ENCODE peak calls at places on chromosomes 13 and 19, in eight cellular contexts. F is CD4-positive, alpha-beta memory T cell; P is AG20443; M is dorsolateral prefrontal cortex; G is type B pancreatic cell; R is AG08396; H is A549; S is frontal cortex. U is an unnamed sample.

GRCh38 chr13:106534844-106535551 is 464 bp downstream of the EFNB2 start:
- DNase-seq in S (peak; percentile 57), H (no peak), P (peak; percentile 34), M (no peak), F (peak; percentile 40), R (peak; percentile 36), G (no peak), U (no peak)

GRCh38 chr19:55373993-55374757 is 2.5 kb upstream of the TMEM190 start:
- DNase-seq in R (peak; percentile 76), F (peak; percentile 19), M (no peak), G (no peak), S (no peak), P (peak; percentile 64), H (peak; percentile 88), U (peak; percentile 75)

GRCh38 chr13:39455534-39456175 is 147.3 kb downstream of the LHFPL6 start:
- DNase-seq in G (no peak), S (no peak), H (no peak), M (no peak), R (no peak), P (no peak), F (no peak), U (no peak)

GRCh38 chr19:40216777-40217026 is 1.5 kb downstream of the TTC9B start:
- DNase-seq in S (no peak), G (no peak), F (no peak), M (no peak), P (no peak), R (no peak), H (no peak), U (no peak)

GRCh38 chr19:12994701-12995595 is at the start of gene NFIX:
- DNase-seq in S (peak; percentile 83), F (peak; percentile 59), R (peak; percentile 88), P (peak; percentile 84), H (no peak), M (no peak), G (no peak), U (no peak)

GRCh38 chr13:46396341-46396740 is 9.3 kb upstream of the RUBCNL start:
- DNase-seq in H (no peak), R (no peak), G (no peak), F (no peak), P (no peak), S (no peak), M (no peak), U (no peak)

GRCh38 chr19:39335168-39335567 is 675 bp downstream of the GMFG start:
- DNase-seq in G (no peak), S (no peak), H (no peak), R (no peak), F (peak; percentile 59), M (no peak), P (no peak), U (no peak)

GRCh38 chr13:63463782-63464610 is 2048.3 kb upstream of the PCDH20 start:
- DNase-seq in S (no peak), F (no peak), P (no peak), R (no peak), M (no peak), G (no peak), H (no peak), U (no peak)

GRCh38 chr13:89936256-89936655 is 1411.2 kb upstream of the MIR17HG start:
- DNase-seq in F (no peak), G (no peak), H (no peak), M (no peak), R (no peak), P (no peak), S (no peak), U (no peak)

GRCh38 chr13:112653821-112654220 is 36.0 kb upstream of the ATP11A start:
- DNase-seq in F (no peak), R (no peak), H (no peak), M (no peak), P (no peak), G (no peak), S (no peak), U (no peak)

GRCh38 chr19:3366761-3367571 is 583 bp downstream of the NFIC start:
- DNase-seq in S (peak; percentile 73), G (no peak), R (peak; percentile 49), H (no peak), F (no peak), P (no peak), M (no peak), U (no peak)

GRCh38 chr19:768424-768823 is 17.5 kb downstream of the MISP start:
- DNase-seq in H (peak; percentile 70), R (peak; percentile 86), G (no peak), P (peak; percentile 90), S (no peak), F (no peak), M (no peak), U (no peak)

GRCh38 chr13:30290812-30291436 is 16.4 kb downstream of the KATNAL1 start:
- DNase-seq in R (no peak), G (no peak), S (no peak), M (no peak), P (no peak), F (no peak), H (no peak), U (no peak)

GRCh38 chr13:47332149-47332548 is 435.3 kb upstream of the HTR2A start:
- DNase-seq in P (peak; percentile 39), M (no peak), H (no peak), F (no peak), G (no peak), S (no peak), R (no peak), U (no peak)

GRCh38 chr19:37669336-37669963 is 14.2 kb upstream of the ZFP30 start:
- DNase-seq in S (no peak), H (no peak), M (no peak), R (no peak), F (no peak), G (no peak), P (no peak), U (no peak)

GRCh38 chr19:23823952-23824389 is 65.3 kb upstream of the ZNF681 start:
- DNase-seq in S (no peak), F (no peak), P (no peak), G (no peak), M (no peak), H (peak; percentile 30), R (no peak), U (no peak)

GRCh38 chr19:41868120-41868988 is 8.3 kb downstream of the RPS19 start:
- DNase-seq in R (no peak), P (no peak), S (no peak), F (peak; percentile 5), H (no peak), G (no peak), M (no peak), U (no peak)

U was measured in HTR-8/SVneo.